ENCODE peak calls at places on chromosomes 3 and 15, in nine cellular contexts. U, F, Q, M, G, O, S, X and V are unnamed samples.

GRCh38 chr3:135887220-135887619 is 78.3 kb upstream of the PPP2R3A start:
- DNase-seq in X (no peak), F (no peak), U (no peak), Q (no peak), S (no peak), M (no peak), G (no peak), O (peak; percentile 85), V (no peak)

GRCh38 chr3:196179380-196180308 is 31.6 kb downstream of the ZDHHC19 start:
- DNase-seq in X (no peak), O (peak; percentile 95), M (no peak), G (no peak), Q (no peak), S (no peak), U (peak; percentile 87), F (no peak), V (peak; percentile 89)

GRCh38 chr3:131582438-131582837 is 79.7 kb upstream of the MRPL3 start:
- DNase-seq in U (no peak), M (no peak), S (no peak), O (no peak), G (no peak), F (no peak), X (no peak), Q (no peak), V (no peak)

GRCh38 chr3:97673357-97673997 is 91.1 kb upstream of the ARL6 start:
- DNase-seq in U (no peak), S (no peak), F (no peak), O (peak; percentile 0), X (no peak), G (no peak), Q (no peak), M (no peak), V (no peak)

GRCh38 chr15:80480909-80481308 is 76.7 kb downstream of the ARNT2 start:
- DNase-seq in U (peak; percentile 49), X (no peak), M (peak; percentile 53), S (peak; percentile 63), F (peak; percentile 79), Q (peak; percentile 51), O (peak; percentile 99), G (no peak), V (no peak)

GRCh38 chr15:95018888-95019545 is 787.7 kb downstream of the MCTP2 start:
- DNase-seq in G (no peak), M (no peak), Q (no peak), X (peak; percentile 60), F (no peak), S (peak; percentile 19), O (peak; percentile 92), U (no peak), V (no peak)

GRCh38 chr3:43389388-43390254 is 103.3 kb downstream of the SNRK start:
- DNase-seq in O (peak; percentile 72), X (peak; percentile 54), Q (no peak), G (peak; percentile 25), U (peak; percentile 83), F (no peak), M (peak; percentile 67), S (peak; percentile 51), V (peak; percentile 84)

GRCh38 chr3:130895690-130896089 is 1.8 kb downstream of the ATP2C1 start:
- DNase-seq in S (no peak), G (no peak), M (no peak), U (no peak), O (no peak), X (no peak), F (no peak), Q (no peak), V (no peak)

GRCh38 chr15:77168211-77168610 is 97.3 kb upstream of the TSPAN3 start:
- DNase-seq in M (no peak), O (peak; percentile 60), S (no peak), Q (no peak), X (no peak), U (no peak), G (no peak), F (no peak), V (no peak)

GRCh38 chr15:72599855-72600464 is 54.5 kb upstream of the GOLGA6B start:
- DNase-seq in X (peak; percentile 54), G (no peak), M (no peak), U (peak; percentile 50), S (peak; percentile 36), Q (no peak), F (no peak), O (peak; percentile 47), V (peak; percentile 14)

GRCh38 chr15:20340331-20340811 is 201.2 kb downstream of the GOLGA6L6 start:
- DNase-seq in F (peak; percentile 66), M (peak; percentile 60), U (peak; percentile 69), S (no peak), X (no peak), G (peak; percentile 51), O (no peak), Q (peak; percentile 62), V (no peak)

GRCh38 chr3:192878374-192878773 is 39.3 kb downstream of the MB21D2 start:
- DNase-seq in F (no peak), O (no peak), S (no peak), Q (no peak), U (no peak), M (no peak), X (no peak), G (no peak), V (no peak)

GRCh38 chr3:141349711-141350110 is 18.6 kb upstream of the ZBTB38 start:
- DNase-seq in O (no peak), M (no peak), F (no peak), G (no peak), U (no peak), S (no peak), X (no peak), Q (no peak), V (no peak)

GRCh38 chr3:62238003-62238402 is 135.3 kb downstream of the FEZF2 start:
- DNase-seq in X (no peak), O (no peak), U (no peak), M (no peak), S (no peak), G (no peak), Q (no peak), F (no peak), V (no peak)

GRCh38 chr3:179186426-179186825 is 38.3 kb downstream of the PIK3CA start:
- DNase-seq in O (peak; percentile 46), U (no peak), F (no peak), Q (no peak), M (no peak), X (no peak), S (no peak), G (no peak), V (no peak)

GRCh38 chr3:119973276-119973675 is 121.0 kb downstream of the GSK3B start:
- DNase-seq in X (no peak), S (no peak), F (no peak), O (peak; percentile 8), G (no peak), U (no peak), M (no peak), Q (no peak), V (no peak)

DNA sequence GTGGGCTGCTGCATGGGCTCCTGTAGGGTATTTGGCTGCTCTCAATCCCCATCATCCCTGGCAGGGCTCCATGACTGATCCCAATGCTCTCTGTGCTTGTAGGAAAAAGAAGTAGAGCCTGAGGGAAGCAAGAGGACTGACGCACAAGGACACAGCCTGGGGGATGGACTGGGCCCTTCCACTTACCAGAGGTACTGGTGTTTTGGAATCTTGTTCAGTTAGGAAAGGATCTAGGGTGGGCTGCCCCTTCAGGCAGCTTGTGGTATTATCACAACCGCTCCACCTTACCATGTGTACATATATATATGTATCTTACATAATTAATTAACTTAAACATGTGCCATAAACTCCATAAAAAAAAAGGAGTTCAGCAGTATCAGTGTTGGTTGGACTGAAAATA is 1.3 kb downstream of the SLC28A2 start:
- DNase-seq in X (no peak), O (no peak), S (no peak), Q (no peak), U (no peak), M (no peak), G (no peak), F (no peak), V (no peak)
- H3K4me3 ChIP-seq in X (no peak overlapping the region), O (no peak overlapping the region), S (no peak overlapping the region), Q (no peak overlapping the region), U (no peak overlapping the region), M (no peak overlapping the region), G (no peak overlapping the region), F (no peak overlapping the region), V (no peak overlapping the region)

GRCh38 chr3:71135373-71136088 is 448.0 kb downstream of the FOXP1 start:
- DNase-seq in S (no peak), X (no peak), F (no peak), O (no peak), U (no peak), G (no peak), M (no peak), Q (peak; percentile 43), V (no peak)

GRCh38 chr3:71131893-71132314 is 451.6 kb downstream of the FOXP1 start:
- DNase-seq in X (no peak), Q (no peak), M (no peak), U (no peak), O (no peak), F (no peak), G (no peak), S (no peak), V (no peak)

GRCh38 chr3:71133874-71134273 is 449.7 kb downstream of the FOXP1 start:
- DNase-seq in Q (no peak), G (no peak), M (no peak), F (no peak), S (no peak), X (no peak), O (no peak), U (no peak), V (no peak)

GRCh38 chr3:71131385-71131871 is 452.1 kb downstream of the FOXP1 start:
- DNase-seq in F (no peak), M (no peak), X (no peak), O (no peak), Q (no peak), G (no peak), U (no peak), S (no peak), V (no peak)

GRCh38 chr3:71132995-71133730 is 450.4 kb downstream of the FOXP1 start:
- DNase-seq in U (no peak), G (no peak), Q (no peak), X (no peak), F (no peak), S (no peak), O (no peak), M (no peak), V (no peak)
- H3K27ac ChIP-seq in U (peak overlapping the region; percentile 37), G (peak overlapping the region; percentile 27), Q (peak overlapping the region; percentile 77), X (no peak overlapping the region), F (no peak overlapping the region), S (no peak overlapping the region), O (no peak overlapping the region), M (peak overlapping the region; percentile 23), V (no peak overlapping the region)

DNA sequence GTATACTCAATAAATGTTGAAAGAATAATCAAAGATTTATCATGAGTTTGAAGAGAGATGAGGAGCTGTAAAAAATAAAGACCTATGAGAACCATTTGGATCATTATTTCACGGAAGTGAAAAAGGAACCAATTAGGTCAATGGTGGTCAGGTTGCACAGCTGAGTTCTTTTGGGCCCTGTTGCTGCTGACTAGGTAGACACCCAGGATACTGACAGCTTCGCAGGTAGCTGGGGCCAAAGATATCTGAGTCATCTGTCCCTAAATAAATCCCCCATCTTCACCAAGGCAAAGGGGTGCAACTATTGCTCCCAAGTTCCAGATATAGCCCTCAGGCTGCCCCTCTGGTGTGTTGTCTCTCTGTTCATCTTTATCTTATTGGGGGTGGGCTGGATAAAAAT is 5.0 kb upstream of the ARL14 start:
- DNase-seq in U (no peak), F (no peak), Q (no peak), X (no peak), O (no peak), M (no peak), G (no peak), S (no peak), V (no peak)
- H3K27me3 ChIP-seq in U (no peaks in the 10 kb centered on the region), F (no peaks in the 10 kb centered on the region), Q (no peaks in the 10 kb centered on the region), X (no peaks in the 10 kb centered on the region), O (no peaks in the 10 kb centered on the region), M (no peaks in the 10 kb centered on the region), G (no peaks in the 10 kb centered on the region), S (no peaks in the 10 kb centered on the region), V (no peaks in the 10 kb centered on the region)

GRCh38 chr3:158731525-158731924 is 732 bp downstream of the RARRES1 start:
- DNase-seq in M (no peak), Q (no peak), X (no peak), G (no peak), U (no peak), O (peak; percentile 39), F (no peak), S (no peak), V (no peak)
- H3K4me3 ChIP-seq in M (peak overlapping the region; percentile 74), Q (peak overlapping the region; percentile 71), X (peak overlapping the region; percentile 29), G (peak overlapping the region; percentile 63), U (peak overlapping the region; percentile 51), O (peak overlapping the region; percentile 44), F (peak overlapping the region; percentile 68), S (peak overlapping the region; percentile 57), V (peak overlapping the region; percentile 20)